ENCODE peak calls at places on chromosomes 6 and 20, in ten cellular contexts. E is type B pancreatic cell; O is naive B cell; X is A549; Y is activated naive CD4-positive, alpha-beta T cell treated with anti-CD3 and anti-CD28 coated beads, Interleukin-2, amount 50 U/mL, for 16 hours; T is H9; A is stimulated activated CD8-positive, alpha-beta memory T cell treated with anti-CD3 and anti-CD28 coated beads, Interleukin-7, amount 100 ng/mL, for 1 hour; J is HT-29; F is GM12865; C is SW 1271. Z is an unnamed sample.
A peak's percentile ranks its signal among the peaks of the same experiment; 100 is the strongest.

GRCh38 chr6:38942442-38942841 is 106.1 kb upstream of the GLP1R start:
- DNase-seq in E (no peak), O (no peak), X (no peak), A (no peak), T (no peak), C (no peak), J (no peak), F (no peak), Y (no peak), Z (no peak)

GRCh38 chr20:60057866-60058807 is 99.9 kb downstream of the CDH26 start:
- DNase-seq in A (no peak), T (peak; percentile 83), J (no peak), Y (peak; percentile 20), E (no peak), X (no peak), O (peak; percentile 6), C (no peak), F (no peak), Z (no peak)

GRCh38 chr6:169101981-169102380 is 151.7 kb downstream of the THBS2 start:
- DNase-seq in F (no peak), A (no peak), Y (no peak), X (no peak), T (no peak), O (no peak), J (no peak), C (no peak), E (no peak), Z (no peak)

GRCh38 chr6:54008589-54008988 is 102.7 kb upstream of the MLIP start:
- DNase-seq in O (no peak), X (no peak), A (no peak), F (no peak), C (no peak), T (no peak), E (no peak), J (no peak), Y (no peak), Z (no peak)

GRCh38 chr6:36929152-36929551 is 25.4 kb upstream of the PI16 start:
- DNase-seq in C (no peak), T (no peak), Y (no peak), F (no peak), J (no peak), A (no peak), O (no peak), X (no peak), E (no peak), Z (no peak)

GRCh38 chr6:27814665-27815424 is 97.4 kb downstream of the OR2B2 start:
- DNase-seq in J (peak; percentile 95), C (peak; percentile 91), E (no peak), X (peak; percentile 93), T (peak; percentile 87), A (no peak), Y (peak; percentile 68), F (peak; percentile 98), O (peak; percentile 73), Z (peak; percentile 94)

GRCh38 chr20:59431014-59431413 is 130.6 kb downstream of the EDN3 start:
- DNase-seq in O (no peak), C (no peak), E (no peak), J (no peak), T (no peak), X (no peak), A (no peak), F (no peak), Y (no peak), Z (no peak)

GRCh38 chr6:123208111-123208510 is 212.1 kb downstream of the CLVS2 start:
- DNase-seq in O (no peak), E (no peak), T (no peak), Y (no peak), X (no peak), J (no peak), F (no peak), C (no peak), A (no peak), Z (no peak)

GRCh38 chr20:60512436-60512835 is 554.2 kb downstream of the CDH26 start:
- DNase-seq in X (no peak), C (peak; percentile 76), T (peak; percentile 39), J (no peak), F (no peak), Y (no peak), A (no peak), E (no peak), O (no peak), Z (peak; percentile 96)

GRCh38 chr20:40435146-40435545 is 253.9 kb downstream of the MAFB start:
- DNase-seq in J (no peak), O (no peak), T (no peak), C (no peak), E (no peak), Y (no peak), F (no peak), X (no peak), A (no peak), Z (no peak)

Z was measured in SK-MEL-5.